ENCODE peak calls at places on chromosomes 1 and 21, in ten cellular contexts. Y is fibroblast of mammary gland; O is HepG2; E is mesothelial cell of epicardium; X is breast epithelium; B is left ventricle myocardium inferior; K is HFFc6; L is endodermal cell; N is CD8-positive, alpha-beta T cell; C is mucosa of descending colon. F is an unnamed sample.

GRCh38 chr1:49098866-49099265 is 322.2 kb upstream of the BEND5 start:
- DNase-seq in Y (no peak), O (no peak), E (no peak), X (no peak), B (no peak), K (no peak), L (no peak), N (no peak), C (no peak), F (no peak)

GRCh38 chr1:9100471-9101043 is 28.3 kb downstream of the GPR157 start:
- DNase-seq in Y (peak; percentile 52), O (peak; percentile 82), E (no peak), X (no peak), B (no peak), K (no peak), L (no peak), N (no peak), C (no peak), F (no peak)

GRCh38 chr1:199855580-199855979 is 171.9 kb upstream of the NR5A2 start:
- DNase-seq in Y (peak; percentile 52), O (no peak), E (no peak), X (no peak), B (no peak), K (peak; percentile 87), L (no peak), N (no peak), C (no peak), F (no peak)

GRCh38 chr1:88973520-88974137 is 18.8 kb downstream of the KYAT3 start:
- DNase-seq in Y (peak; percentile 66), O (peak; percentile 38), E (no peak), X (no peak), B (no peak), K (peak; percentile 37), L (no peak), N (no peak), C (no peak), F (no peak)

GRCh38 chr1:1286313-1287261 is 6.4 kb downstream of the SCNN1D start:
- DNase-seq in Y (no peak), O (no peak), E (no peak), X (no peak), B (no peak), K (no peak), L (peak; percentile 50), N (no peak), C (no peak), F (peak; percentile 70)

GRCh38 chr1:29900727-29901126 is 664.4 kb downstream of the PTPRU start:
- DNase-seq in Y (no peak), O (no peak), E (no peak), X (no peak), B (peak; percentile 37), K (no peak), L (no peak), N (no peak), C (no peak), F (no peak)

GRCh38 chr1:154943649-154944421 is 7.3 kb upstream of the PMVK start:
- DNase-seq in Y (no peak), O (no peak), E (peak; percentile 59), X (no peak), B (no peak), K (no peak), L (peak; percentile 84), N (peak; percentile 40), C (no peak), F (no peak)

GRCh38 chr21:21146587-21147373 is 148.6 kb downstream of the NCAM2 start:
- DNase-seq in Y (no peak), O (no peak), E (no peak), X (no peak), B (no peak), K (no peak), L (no peak), N (no peak), C (no peak), F (no peak)

GRCh38 chr1:165073402-165074007 is 283.0 kb downstream of the LMX1A start:
- DNase-seq in Y (peak; percentile 67), O (peak; percentile 43), E (no peak), X (no peak), B (no peak), K (peak; percentile 39), L (no peak), N (no peak), C (no peak), F (no peak)

GRCh38 chr1:32920833-32921232 is 19.6 kb upstream of the TMEM54 start:
- DNase-seq in Y (peak; percentile 40), O (no peak), E (no peak), X (no peak), B (peak; percentile 67), K (no peak), L (no peak), N (no peak), C (no peak), F (no peak)

GRCh38 chr1:228867951-228868730 is 132.9 kb downstream of the RHOU start:
- DNase-seq in Y (no peak), O (no peak), E (no peak), X (no peak), B (no peak), K (no peak), L (no peak), N (no peak), C (no peak), F (no peak)

DNA sequence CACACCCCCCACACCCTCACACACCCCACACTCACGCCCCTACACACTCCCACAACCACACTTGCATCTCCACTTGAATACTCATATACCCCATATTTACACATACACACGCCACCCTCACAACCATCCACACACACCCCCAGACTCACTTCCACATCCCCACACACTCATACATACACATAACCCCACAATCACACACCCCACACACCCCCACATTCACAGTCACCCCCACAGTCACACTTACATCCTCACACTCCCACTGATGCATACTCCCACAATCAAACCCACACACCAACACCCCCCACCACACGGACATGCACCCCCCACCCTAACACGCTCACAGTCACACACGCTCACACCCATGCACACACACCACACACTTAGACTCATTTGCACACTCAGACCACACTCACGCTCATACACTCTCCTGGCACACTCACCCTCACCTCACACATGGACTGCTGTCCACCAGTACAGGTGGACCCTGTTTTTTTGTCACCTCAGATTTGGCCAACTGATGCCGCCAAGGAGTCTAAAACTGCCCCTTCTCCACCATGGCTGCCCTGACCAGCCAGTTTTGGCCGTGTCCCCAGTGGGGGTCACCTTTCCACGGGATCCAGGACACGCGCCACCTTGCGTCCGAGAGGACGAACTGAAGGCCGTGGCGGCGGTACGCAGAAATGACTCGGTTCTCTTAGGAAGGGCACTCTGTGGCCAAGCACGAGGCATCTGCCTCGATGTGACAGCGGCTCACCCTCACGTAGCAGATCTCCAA is 45.3 kb upstream of the EDN2 start:
- DNase-seq in Y (no peak), O (no peak), E (no peak), X (no peak), B (no peak), K (no peak), L (no peak), N (no peak), C (no peak), F (no peak)
- TF ChIP-seq CTCF in Y (no peak), O (peak; percentile 63), E (no peak), X (no peak), B (no peak), K (no peak), L (peak; percentile 42), N (no peak), C (no peak), F (no peak)

GRCh38 chr1:217348960-217349664 is 281.8 kb downstream of the GPATCH2 start:
- DNase-seq in Y (no peak), O (no peak), E (no peak), X (no peak), B (no peak), K (no peak), L (no peak), N (no peak), C (no peak), F (no peak)
- TF ChIP-seq CTCF in Y (no peak), O (no peak), E (no peak), X (no peak), B (no peak), K (no peak), L (peak; percentile 53), N (no peak), C (no peak), F (no peak)

GRCh38 chr1:167440776-167441175 is 77.6 kb downstream of the CD247 start:
- DNase-seq in Y (no peak), O (no peak), E (no peak), X (no peak), B (no peak), K (no peak), L (peak; percentile 32), N (no peak), C (no peak), F (no peak)

GRCh38 chr1:167440345-167440744 is 78.0 kb downstream of the CD247 start:
- DNase-seq in Y (no peak), O (no peak), E (no peak), X (no peak), B (no peak), K (no peak), L (peak; percentile 32), N (no peak), C (no peak), F (no peak)

GRCh38 chr1:167441222-167441621 is 77.1 kb downstream of the CD247 start:
- DNase-seq in Y (no peak), O (no peak), E (no peak), X (no peak), B (no peak), K (no peak), L (peak; percentile 31), N (no peak), C (no peak), F (peak; percentile 50)

GRCh38 chr1:167438171-167439138 is 79.9 kb downstream of the CD247 start:
- DNase-seq in Y (no peak), O (no peak), E (no peak), X (no peak), B (no peak), K (no peak), L (no peak), N (peak; percentile 41), C (no peak), F (peak; percentile 55)

GRCh38 chr1:167439301-167439988 is 78.9 kb downstream of the CD247 start:
- DNase-seq in Y (peak; percentile 37), O (peak; percentile 20), E (peak; percentile 67), X (no peak), B (no peak), K (no peak), L (peak; percentile 89), N (peak; percentile 41), C (peak; percentile 56), F (peak; percentile 75)
- TF ChIP-seq CTCF in Y (peak; percentile 17), O (peak; percentile 51), E (no peak), X (no peak), B (no peak), K (peak; percentile 42), L (peak; percentile 47), N (no peak), C (no peak), F (peak; percentile 35)

DNA sequence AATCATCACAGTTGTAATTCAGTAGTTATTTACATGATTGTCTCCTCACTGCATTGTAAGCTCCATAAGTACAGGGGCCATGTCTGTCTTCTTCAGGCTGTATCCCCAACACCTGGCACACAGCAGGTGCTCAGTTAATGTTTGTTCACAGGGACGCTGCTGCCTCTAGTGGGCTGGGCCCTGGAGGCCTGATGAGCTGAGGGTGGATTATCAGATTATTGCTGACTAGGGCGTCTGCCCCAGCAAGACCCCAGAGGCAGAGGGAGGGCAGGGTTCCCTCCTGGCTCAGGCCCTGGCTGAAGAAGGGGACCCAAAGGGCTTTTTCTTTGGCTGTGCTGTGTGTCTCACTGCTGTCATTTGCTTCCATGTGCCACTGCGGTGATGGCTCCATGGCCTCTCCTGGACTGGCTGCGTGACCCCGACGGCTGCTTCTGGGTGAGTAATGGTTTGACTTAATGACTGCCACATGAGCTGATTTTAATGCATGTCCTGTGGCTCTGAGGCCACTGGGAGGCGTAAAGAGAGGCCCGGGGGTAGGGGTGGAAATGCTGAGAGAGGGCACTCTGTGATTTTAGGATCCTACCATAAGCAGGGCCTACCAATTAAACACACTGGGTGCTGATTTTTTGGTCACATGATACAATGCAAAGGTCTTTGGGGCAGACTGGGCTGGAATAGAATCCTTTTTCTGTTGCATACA is 20.8 kb upstream of the EPB41 start:
- DNase-seq in Y (peak; percentile 56), O (no peak), E (no peak), X (no peak), B (no peak), K (peak; percentile 78), L (peak; percentile 84), N (peak; percentile 33), C (no peak), F (no peak)
- TF ChIP-seq CTCF in Y (peak; percentile 50), O (peak; percentile 7), E (no peak), X (no peak), B (no peak), K (peak; percentile 79), L (peak; percentile 76), N (peak; percentile 29), C (no peak), F (peak; percentile 63)